ENCODE peak calls at places on chromosomes 7 and 10, in six cellular contexts. L, O, C, Q, Y and V are unnamed samples.

GRCh38 chr7:111571720-111572119 is 9.4 kb upstream of the IMMP2L start:
- DNase-seq in C (no peak), Y (no peak), O (no peak), Q (no peak), L (no peak), V (no peak)

GRCh38 chr7:134022512-134022911 is 104.6 kb upstream of the LRGUK start:
- DNase-seq in Y (no peak), L (no peak), C (no peak), O (no peak), Q (no peak), V (no peak)

GRCh38 chr10:31063839-31064238 is 32.2 kb upstream of the ZNF438 start:
- DNase-seq in L (no peak), Q (no peak), O (no peak), C (no peak), Y (no peak), V (no peak)

GRCh38 chr7:5020098-5020497 is 25.6 kb upstream of the RBAK start:
- DNase-seq in Y (no peak), C (no peak), Q (no peak), O (no peak), L (no peak), V (no peak)

GRCh38 chr7:28151965-28152364 is 28.6 kb downstream of the JAZF1 start:
- DNase-seq in L (no peak), Y (no peak), Q (peak), C (no peak), O (peak), V (no peak)

GRCh38 chr10:5070648-5071410 is 23.4 kb upstream of the AKR1C3 start:
- DNase-seq in L (no peak), Q (no peak), Y (no peak), O (peak), C (no peak), V (no peak)

GRCh38 chr10:60032723-60033122 is 126.4 kb upstream of the CCDC6 start:
- DNase-seq in C (no peak), Q (peak), O (peak), L (peak), Y (peak), V (no peak)

GRCh38 chr10:22252286-22252800 is 34.5 kb upstream of the EBLN1 start:
- DNase-seq in O (peak), Q (peak), Y (peak), C (peak), L (peak), V (peak)

GRCh38 chr7:77455334-77455733 is 39.2 kb upstream of the GSAP start:
- DNase-seq in Q (no peak), O (peak), Y (no peak), C (no peak), L (no peak), V (no peak)

GRCh38 chr10:90921906-90922305 is 1.0 kb upstream of the ANKRD1 start:
- DNase-seq in Q (no peak), O (no peak), Y (no peak), C (no peak), L (no peak), V (no peak)

GRCh38 chr10:64515975-64516699 is 994.9 kb downstream of the REEP3 start:
- DNase-seq in C (no peak), Q (no peak), O (no peak), Y (no peak), L (no peak), V (no peak)

GRCh38 chr7:135970682-135971365 is 6.3 kb downstream of the MTPN start:
- DNase-seq in L (no peak), Y (no peak), O (no peak), Q (peak), C (no peak), V (no peak)

GRCh38 chr7:32204361-32205018 is 134.3 kb upstream of the PDE1C start:
- DNase-seq in Q (peak), O (peak), L (peak), C (no peak), Y (peak), V (peak)

GRCh38 chr7:66100408-66101050 is 14.1 kb upstream of the CRCP start:
- DNase-seq in C (no peak), Y (no peak), O (no peak), L (no peak), Q (no peak), V (no peak)

GRCh38 chr7:115387168-115387567 is 465.3 kb downstream of the MDFIC start:
- DNase-seq in L (no peak), Q (no peak), C (no peak), O (no peak), Y (no peak), V (no peak)

GRCh38 chr10:104069610-104070009 is 16.1 kb downstream of the COL17A1 start:
- DNase-seq in L (no peak), Y (no peak), O (no peak), Q (no peak), C (no peak), V (no peak)

GRCh38 chr7:110386914-110387313 is 704.0 kb upstream of the LRRN3 start:
- DNase-seq in L (no peak), C (no peak), Q (no peak), Y (no peak), O (peak), V (no peak)

GRCh38 chr10:113122947-113123346 is 172.9 kb downstream of the TCF7L2 start:
- DNase-seq in Q (no peak), O (no peak), Y (no peak), L (no peak), C (no peak), V (no peak)

GRCh38 chr10:113856563-113856962 is 2.1 kb downstream of the NHLRC2 start:
- DNase-seq in Y (no peak), O (no peak), C (no peak), Q (peak), L (no peak), V (no peak)

GRCh38 chr7:75905785-75906604 is 9.0 kb upstream of the POR start:
- DNase-seq in O (peak), L (peak), C (no peak), Y (no peak), Q (peak), V (peak)

GRCh38 chr7:126783613-126784012 is 469.1 kb downstream of the GRM8 start:
- DNase-seq in O (no peak), Y (no peak), L (no peak), Q (no peak), C (no peak), V (no peak)

GRCh38 chr10:129971381-129972144 is 7.5 kb upstream of the EBF3 start:
- DNase-seq in C (no peak), Y (peak), L (peak), O (peak), Q (peak), V (peak)

GRCh38 chr7:36719233-36719632 is 5.1 kb downstream of the AOAH start:
- DNase-seq in Y (no peak), O (no peak), L (no peak), Q (no peak), C (no peak), V (no peak)

GRCh38 chr10:32271617-32272016 is 75.3 kb downstream of the EPC1 start:
- DNase-seq in O (no peak), Q (no peak), L (no peak), Y (no peak), C (no peak), V (no peak)

GRCh38 chr7:47552631-47553030 is 29.3 kb downstream of the TNS3 start:
- DNase-seq in Q (peak), L (no peak), O (peak), C (no peak), Y (no peak), V (no peak)

GRCh38 chr7:100360102-100360607 is 2.2 kb downstream of the PILRB start:
- DNase-seq in O (no peak), Y (no peak), L (no peak), C (no peak), Q (no peak), V (no peak)

DNA sequence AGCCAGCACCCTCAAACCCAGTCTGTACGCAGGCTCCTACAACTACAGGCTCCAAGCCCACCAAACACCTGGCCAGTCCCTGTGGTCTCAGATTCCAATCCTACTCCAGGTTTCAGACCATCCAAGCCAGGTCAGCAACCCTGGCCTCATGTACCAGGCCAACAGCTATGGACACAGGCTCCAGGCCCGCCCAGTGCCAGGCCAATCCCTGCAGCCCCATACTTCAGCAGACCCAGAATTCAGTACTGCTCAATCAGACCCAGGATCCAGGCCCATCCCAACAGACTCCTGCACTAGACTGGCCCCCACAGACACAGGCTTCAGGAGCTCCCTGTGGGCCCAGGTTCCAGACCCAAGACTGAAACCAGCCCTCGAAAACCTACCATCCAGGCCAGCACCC is 32.3 kb downstream of the HPSE2 start:
- DNase-seq in O (no peak), Y (no peak), C (no peak), L (no peak), Q (no peak), V (no peak)
- TF ChIP-seq CTCF in O (no peak), Y (no peak), C (no peak), L (no peak), Q (no peak), V (no peak)

DNA sequence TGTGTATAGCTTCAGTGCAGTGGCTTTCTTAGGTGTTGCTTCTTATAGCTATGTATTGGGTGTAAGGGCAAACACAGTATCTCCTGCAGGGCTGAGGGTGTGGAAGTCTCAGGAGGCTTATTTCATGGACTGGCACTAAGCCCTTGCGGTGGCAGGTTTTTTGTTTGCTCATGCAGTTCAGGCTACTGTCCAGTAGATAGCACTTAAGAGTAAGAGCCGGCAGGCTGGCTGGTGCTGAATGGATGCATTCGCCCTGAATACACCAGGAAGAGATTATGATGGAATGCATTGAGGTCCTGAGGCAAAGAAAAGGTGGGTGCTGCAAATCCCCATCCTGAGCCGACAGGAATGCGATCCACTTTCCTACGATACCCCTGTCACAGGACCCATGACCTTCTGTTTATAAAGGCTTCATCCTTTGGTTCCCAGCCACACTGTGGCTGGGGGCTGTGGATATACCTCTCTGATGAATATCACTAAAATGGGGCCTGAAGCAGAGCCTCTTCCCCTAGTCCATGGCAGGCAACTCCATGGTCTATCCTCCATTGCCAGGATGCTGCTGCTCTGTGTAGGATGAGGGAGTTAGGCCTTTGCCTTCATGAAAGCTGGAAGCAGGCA is 44.9 kb downstream of the ANXA8 start:
- DNase-seq in Q (peak), O (peak), C (no peak), L (peak), Y (no peak), V (peak)
- TF ChIP-seq CTCF in Q (peak), O (peak), C (no peak), L (peak), Y (no peak), V (peak)

GRCh38 chr10:95241533-95241932 is 47.5 kb downstream of the ACSM6 start:
- DNase-seq in C (no peak), Y (no peak), Q (no peak), L (no peak), O (no peak), V (no peak)

GRCh38 chr10:95240811-95241210 is 46.8 kb downstream of the ACSM6 start:
- DNase-seq in Q (no peak), C (no peak), L (no peak), O (no peak), Y (no peak), V (no peak)

GRCh38 chr10:95244152-95244551 is 46.7 kb downstream of the PDLIM1 start:
- DNase-seq in Y (no peak), L (no peak), Q (no peak), C (no peak), O (no peak), V (no peak)

GRCh38 chr10:95243318-95243617 is 47.5 kb downstream of the PDLIM1 start:
- DNase-seq in Q (no peak), Y (no peak), C (no peak), L (no peak), O (no peak), V (no peak)

GRCh38 chr10:95242581-95243317 is 48.1 kb downstream of the PDLIM1 start:
- DNase-seq in C (no peak), L (peak), Y (peak), Q (peak), O (peak), V (peak)
- TF ChIP-seq CTCF in C (no peak), L (peak), Y (peak), Q (peak), O (peak), V (peak)

DNA sequence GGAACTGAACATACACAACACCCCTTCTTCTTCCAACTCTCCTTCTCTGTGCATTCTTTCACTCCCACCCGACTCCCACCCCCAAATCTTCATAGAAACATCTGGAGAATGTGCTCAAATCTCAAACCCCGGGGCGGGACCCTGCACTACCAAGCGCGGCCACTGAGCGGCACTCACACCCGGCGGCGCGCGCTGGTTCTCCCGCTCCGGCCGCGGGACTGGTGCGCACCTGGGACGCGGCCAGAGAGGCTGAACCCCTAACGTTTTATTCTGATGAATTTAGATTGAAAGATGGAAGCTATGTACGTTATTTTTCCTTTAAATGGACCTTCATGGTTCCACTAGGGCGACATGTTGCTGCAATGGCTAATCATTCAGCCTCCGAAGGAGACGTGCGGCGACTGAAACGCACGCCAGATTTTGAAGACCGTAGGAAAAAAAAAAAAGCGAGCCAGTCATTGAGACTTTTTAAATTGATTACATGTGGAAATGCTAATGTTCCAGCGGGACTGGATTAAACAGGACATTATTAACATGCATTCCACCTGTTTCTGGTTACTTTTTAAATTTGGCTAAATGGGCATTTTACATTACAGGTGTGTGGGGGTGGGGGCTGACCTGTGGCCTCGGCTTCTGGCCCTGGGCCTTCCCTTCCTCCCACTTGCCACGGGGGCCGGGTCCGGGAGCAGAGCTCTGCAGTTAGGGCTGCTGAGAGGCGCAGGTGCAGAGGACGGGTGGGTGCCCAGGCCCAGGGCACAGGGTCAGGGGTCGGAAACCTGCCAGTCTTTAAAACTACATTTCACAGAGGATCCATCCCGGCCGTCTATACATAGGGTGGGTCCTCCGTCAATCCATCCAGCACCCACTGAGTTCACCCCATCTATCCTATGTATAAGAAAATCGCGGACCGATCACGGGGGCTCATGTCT is 106.8 kb upstream of the INSIG1 start:
- DNase-seq in O (no peak), C (peak), Y (peak), Q (peak), L (peak), V (peak)
- TF ChIP-seq CTCF in O (peak), C (peak), Y (peak), Q (peak), L (peak), V (peak)

GRCh38 chr10:125605167-125605566 is 77.8 kb downstream of the TEX36 start:
- DNase-seq in C (no peak), L (no peak), Y (no peak), O (peak), Q (no peak), V (no peak)
- TF ChIP-seq CTCF in C (no peak), L (no peak), Y (no peak), O (no peak), Q (no peak), V (no peak)

GRCh38 chr7:104160375-104160774 is 47.4 kb downstream of the ORC5 start:
- DNase-seq in Y (no peak), O (peak), Q (no peak), L (no peak), C (no peak), V (no peak)
- TF ChIP-seq CTCF in Y (peak), O (peak), Q (no peak), L (peak), C (no peak), V (peak)

GRCh38 chr7:19491821-19492452 is 216.9 kb downstream of the POLR1F start:
- DNase-seq in Y (no peak), C (no peak), Q (peak), O (peak), L (no peak), V (no peak)
- TF ChIP-seq CTCF in Y (peak), C (peak), Q (peak), O (peak), L (peak), V (peak)

DNA sequence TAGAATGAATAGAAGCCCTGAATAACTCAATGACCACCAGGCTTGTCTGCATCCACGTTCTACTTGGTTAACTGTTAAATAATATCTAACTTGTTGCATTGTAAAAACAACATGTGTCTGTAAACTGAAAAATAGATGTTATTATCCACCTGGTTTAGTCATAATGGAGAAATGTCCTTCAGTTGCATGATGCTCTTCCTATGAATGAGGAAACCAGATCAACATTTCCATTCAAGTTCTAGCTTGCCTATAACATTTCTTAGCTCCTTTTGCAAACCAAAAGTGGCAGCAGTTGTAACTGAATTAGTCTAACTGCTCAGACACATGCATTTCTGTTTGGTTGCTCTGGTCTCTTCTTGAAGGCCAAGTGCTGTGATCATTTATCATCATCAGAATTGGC is 62.9 kb upstream of the BET1 start:
- DNase-seq in O (no peak), Y (no peak), Q (no peak), L (no peak), C (no peak), V (no peak)
- TF ChIP-seq CTCF in O (no peak), Y (no peak), Q (no peak), L (no peak), C (no peak), V (no peak)

GRCh38 chr10:24086737-24087136 is 122.2 kb upstream of the KIAA1217 start:
- DNase-seq in O (no peak), C (no peak), Y (no peak), Q (no peak), L (no peak), V (no peak)
- TF ChIP-seq CTCF in O (no peak), C (no peak), Y (no peak), Q (no peak), L (no peak), V (no peak)

GRCh38 chr7:21508538-21508937 is 34.3 kb upstream of the DNAH11 start:
- DNase-seq in Q (no peak), O (no peak), C (no peak), Y (no peak), L (no peak), V (no peak)

GRCh38 chr7:21504021-21504420 is 38.8 kb upstream of the DNAH11 start:
- DNase-seq in O (no peak), L (no peak), Q (no peak), C (no peak), Y (no peak), V (no peak)

DNA sequence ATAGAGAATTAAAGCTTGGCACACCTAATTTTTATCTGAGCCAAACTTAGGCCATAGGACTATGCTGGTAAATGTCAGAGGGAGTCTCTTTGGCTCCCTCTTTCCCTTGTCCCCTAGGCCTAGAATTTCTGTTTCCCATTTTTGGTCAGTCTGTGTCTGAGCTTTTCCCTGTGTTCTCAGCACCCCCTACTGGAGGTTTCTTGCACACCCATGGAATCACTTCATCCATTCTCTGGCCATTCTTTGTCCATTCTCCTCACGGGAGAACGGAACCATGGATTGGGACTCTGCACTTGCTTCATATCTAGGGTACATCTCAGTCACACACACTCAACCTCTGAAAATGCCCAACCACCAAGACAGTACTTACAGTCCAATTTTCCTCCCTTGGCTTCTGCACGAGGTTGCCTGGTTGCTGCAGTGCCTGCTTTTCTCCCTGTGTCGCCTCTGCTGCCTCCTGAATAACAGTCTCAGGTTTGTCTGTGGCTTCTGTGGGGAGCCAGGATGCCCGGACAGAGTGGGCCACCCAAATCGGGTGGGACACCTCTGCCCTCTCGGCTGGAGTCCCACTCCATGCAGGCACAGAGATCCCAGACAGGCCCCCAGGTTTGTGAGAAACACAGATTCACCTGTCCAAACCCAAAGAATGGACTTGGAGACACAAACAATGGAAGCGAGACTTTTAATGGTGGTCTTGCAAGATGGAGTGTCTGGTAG is 35.1 kb upstream of the DNAH11 start:
- DNase-seq in C (no peak), L (peak), Q (peak), Y (peak), O (peak), V (peak)
- TF ChIP-seq CTCF in C (peak), L (peak), Q (peak), Y (peak), O (peak), V (peak)